ENCODE peak calls at places on chromosomes 7 and 10, in six cellular contexts. One of them, this sample, is unnamed.

GRCh38 chr10:118753331-118753730 is 1.4 kb downstream of the CACUL1 start:
- DNase-seq in K562: no peak
- DNase-seq in A549: no peak
- DNase-seq in SK-N-SH: no peak
- DNase-seq in HepG2: no peak
- DNase-seq in GM12878: no peak
- DNase-seq in this sample: no peak

GRCh38 chr7:48091506-48092433 is 2.7 kb downstream of the UPP1 start:
- DNase-seq in K562: no peak
- DNase-seq in A549: no peak
- DNase-seq in SK-N-SH: no peak
- DNase-seq in HepG2: no peak
- DNase-seq in GM12878: no peak
- DNase-seq in this sample: peak

GRCh38 chr10:95097805-95098204 is 28.5 kb upstream of the CYP2C8 start:
- DNase-seq in K562: no peak
- DNase-seq in A549: no peak
- DNase-seq in SK-N-SH: no peak
- DNase-seq in HepG2: peak
- DNase-seq in GM12878: no peak
- DNase-seq in this sample: no peak

GRCh38 chr7:157909370-157909769 is 572.6 kb downstream of the DNAJB6 start:
- DNase-seq in K562: no peak
- DNase-seq in A549: no peak
- DNase-seq in SK-N-SH: no peak
- DNase-seq in HepG2: no peak
- DNase-seq in GM12878: no peak
- DNase-seq in this sample: no peak

GRCh38 chr7:140674356-140674800 is 1.6 kb downstream of the ADCK2 start:
- DNase-seq in K562: no peak
- DNase-seq in A549: no peak
- DNase-seq in SK-N-SH: no peak
- DNase-seq in HepG2: no peak
- DNase-seq in GM12878: no peak
- DNase-seq in this sample: no peak

GRCh38 chr10:107544706-107545520 is 380.4 kb upstream of the SORCS1 start:
- DNase-seq in K562: no peak
- DNase-seq in A549: no peak
- DNase-seq in SK-N-SH: peak
- DNase-seq in HepG2: no peak
- DNase-seq in GM12878: no peak
- DNase-seq in this sample: no peak

GRCh38 chr7:52842192-52842900 is 193.1 kb upstream of the POM121L12 start:
- DNase-seq in K562: no peak
- DNase-seq in A549: no peak
- DNase-seq in SK-N-SH: peak
- DNase-seq in HepG2: no peak
- DNase-seq in GM12878: no peak
- DNase-seq in this sample: no peak

GRCh38 chr10:130696870-130697269 is 560.7 kb downstream of the GLRX3 start:
- DNase-seq in K562: no peak
- DNase-seq in A549: no peak
- DNase-seq in SK-N-SH: no peak
- DNase-seq in HepG2: no peak
- DNase-seq in GM12878: no peak
- DNase-seq in this sample: no peak

GRCh38 chr10:17058093-17058492 is 71.5 kb downstream of the CUBN start:
- DNase-seq in K562: no peak
- DNase-seq in A549: no peak
- DNase-seq in SK-N-SH: no peak
- DNase-seq in HepG2: no peak
- DNase-seq in GM12878: no peak
- DNase-seq in this sample: no peak

GRCh38 chr7:127886248-127886647 is 145.0 kb downstream of the LRRC4 start:
- DNase-seq in K562: no peak
- DNase-seq in A549: no peak
- DNase-seq in SK-N-SH: no peak
- DNase-seq in HepG2: no peak
- DNase-seq in GM12878: no peak
- DNase-seq in this sample: no peak

GRCh38 chr7:4792537-4793126 is 17.2 kb downstream of the AP5Z1 start:
- DNase-seq in K562: no peak
- DNase-seq in A549: no peak
- DNase-seq in SK-N-SH: no peak
- DNase-seq in HepG2: no peak
- DNase-seq in GM12878: no peak
- DNase-seq in this sample: no peak

GRCh38 chr10:33900591-33900990 is 566.1 kb upstream of the NRP1 start:
- DNase-seq in K562: no peak
- DNase-seq in A549: no peak
- DNase-seq in SK-N-SH: no peak
- DNase-seq in HepG2: no peak
- DNase-seq in GM12878: no peak
- DNase-seq in this sample: no peak

GRCh38 chr10:23344251-23344841 is at the start of gene C10orf67:
- DNase-seq in K562: no peak
- DNase-seq in A549: peak
- DNase-seq in SK-N-SH: peak
- DNase-seq in HepG2: no peak
- DNase-seq in GM12878: no peak
- DNase-seq in this sample: peak

GRCh38 chr10:72238392-72239175 is 22.5 kb upstream of the ASCC1 start:
- DNase-seq in K562: no peak
- DNase-seq in A549: no peak
- DNase-seq in SK-N-SH: no peak
- DNase-seq in HepG2: no peak
- DNase-seq in GM12878: no peak
- DNase-seq in this sample: no peak

GRCh38 chr10:5442056-5442989 is 30.0 kb downstream of the NET1 start:
- DNase-seq in K562: peak
- DNase-seq in A549: peak
- DNase-seq in SK-N-SH: peak
- DNase-seq in HepG2: peak
- DNase-seq in GM12878: no peak
- DNase-seq in this sample: no peak

GRCh38 chr7:50837965-50838364 is 55.3 kb upstream of the GRB10 start:
- DNase-seq in K562: no peak
- DNase-seq in A549: peak
- DNase-seq in SK-N-SH: no peak
- DNase-seq in HepG2: peak
- DNase-seq in GM12878: no peak
- DNase-seq in this sample: no peak

GRCh38 chr10:119293368-119293767 is 86.0 kb downstream of the GRK5 start:
- DNase-seq in K562: no peak
- DNase-seq in A549: no peak
- DNase-seq in SK-N-SH: no peak
- DNase-seq in HepG2: no peak
- DNase-seq in GM12878: no peak
- DNase-seq in this sample: no peak

GRCh38 chr10:127649642-127650041 is 87.3 kb upstream of the FOXI2 start:
- DNase-seq in K562: no peak
- DNase-seq in A549: peak
- DNase-seq in SK-N-SH: peak
- DNase-seq in HepG2: peak
- DNase-seq in GM12878: no peak
- DNase-seq in this sample: peak

GRCh38 chr7:151244156-151244870 is 4.2 kb downstream of the SMARCD3 start:
- DNase-seq in K562: peak
- DNase-seq in A549: peak
- DNase-seq in SK-N-SH: peak
- DNase-seq in HepG2: no peak
- DNase-seq in GM12878: peak
- DNase-seq in this sample: no peak

GRCh38 chr10:132878091-132878729 is 64.2 kb downstream of the CFAP46 start:
- DNase-seq in K562: no peak
- DNase-seq in A549: no peak
- DNase-seq in SK-N-SH: no peak
- DNase-seq in HepG2: no peak
- DNase-seq in GM12878: no peak
- DNase-seq in this sample: no peak

GRCh38 chr7:77989981-77990566 is 191.5 kb downstream of the PHTF2 start:
- DNase-seq in K562: peak
- DNase-seq in A549: peak
- DNase-seq in SK-N-SH: no peak
- DNase-seq in HepG2: no peak
- DNase-seq in GM12878: no peak
- DNase-seq in this sample: no peak

GRCh38 chr10:113093188-113094113 is 143.4 kb downstream of the TCF7L2 start:
- DNase-seq in K562: no peak
- DNase-seq in A549: peak
- DNase-seq in SK-N-SH: no peak
- DNase-seq in HepG2: peak
- DNase-seq in GM12878: peak
- DNase-seq in this sample: no peak

GRCh38 chr7:105046414-105046813 is 32.4 kb downstream of the KMT2E start:
- DNase-seq in K562: no peak
- DNase-seq in A549: no peak
- DNase-seq in SK-N-SH: no peak
- DNase-seq in HepG2: no peak
- DNase-seq in GM12878: no peak
- DNase-seq in this sample: no peak

GRCh38 chr10:101346177-101346576 is 7.8 kb upstream of the BTRC start:
- DNase-seq in K562: no peak
- DNase-seq in A549: no peak
- DNase-seq in SK-N-SH: no peak
- DNase-seq in HepG2: no peak
- DNase-seq in GM12878: no peak
- DNase-seq in this sample: no peak

GRCh38 chr10:19847321-19847720 is 31.1 kb downstream of the PLXDC2 start:
- DNase-seq in K562: no peak
- DNase-seq in A549: no peak
- DNase-seq in SK-N-SH: no peak
- DNase-seq in HepG2: no peak
- DNase-seq in GM12878: no peak
- DNase-seq in this sample: no peak

GRCh38 chr7:44162179-44162578 is 21.0 kb upstream of the MYL7 start:
- DNase-seq in K562: no peak
- DNase-seq in A549: no peak
- DNase-seq in SK-N-SH: no peak
- DNase-seq in HepG2: no peak
- DNase-seq in GM12878: no peak
- DNase-seq in this sample: no peak

GRCh38 chr7:55026867-55027490 is 8.2 kb downstream of the EGFR start:
- DNase-seq in K562: no peak
- DNase-seq in A549: no peak
- DNase-seq in SK-N-SH: no peak
- DNase-seq in HepG2: no peak
- DNase-seq in GM12878: no peak
- DNase-seq in this sample: no peak

GRCh38 chr7:158613481-158613880 is 25.9 kb upstream of the PTPRN2 start:
- DNase-seq in K562: no peak
- DNase-seq in A549: no peak
- DNase-seq in SK-N-SH: no peak
- DNase-seq in HepG2: no peak
- DNase-seq in GM12878: peak
- DNase-seq in this sample: no peak

GRCh38 chr7:140229591-140230516 is 53.1 kb upstream of the KDM7A start:
- DNase-seq in K562: no peak
- DNase-seq in A549: no peak
- DNase-seq in SK-N-SH: no peak
- DNase-seq in HepG2: peak
- DNase-seq in GM12878: no peak
- DNase-seq in this sample: peak

DNA sequence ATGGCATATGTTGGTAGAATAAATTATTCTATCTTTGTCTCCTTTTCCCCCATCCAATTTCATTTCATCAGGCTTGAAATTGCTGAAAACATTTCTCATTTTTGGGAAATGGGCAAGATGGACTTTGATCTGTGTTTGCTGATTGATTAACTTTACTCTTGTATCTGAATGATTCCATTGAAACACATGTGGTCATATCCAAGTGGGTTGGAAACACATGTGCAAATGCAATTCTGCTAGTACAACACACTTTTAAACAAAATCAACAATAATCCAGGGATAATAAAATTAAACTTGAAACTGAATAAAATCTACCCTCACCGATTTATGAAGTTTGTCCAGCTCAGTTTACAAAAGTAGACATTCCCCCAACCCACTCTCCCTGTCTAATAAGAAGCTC is 96.9 kb downstream of the EPDR1 start:
- DNase-seq in K562: no peak
- DNase-seq in A549: no peak
- DNase-seq in SK-N-SH: no peak
- DNase-seq in HepG2: no peak
- DNase-seq in GM12878: no peak
- DNase-seq in this sample: no peak
- TF ChIP-seq CHD2 in K562: no peak
- TF ChIP-seq CHD2 in A549: no peak
- TF ChIP-seq CHD2 in SK-N-SH: no peak
- TF ChIP-seq CHD2 in HepG2: no peak
- TF ChIP-seq CHD2 in GM12878: no peak
- TF ChIP-seq CHD2 in this sample: no peak

GRCh38 chr10:125002423-125003145 is 60.7 kb downstream of the ZRANB1 start:
- DNase-seq in K562: no peak
- DNase-seq in A549: no peak
- DNase-seq in SK-N-SH: peak
- DNase-seq in HepG2: no peak
- DNase-seq in GM12878: no peak
- DNase-seq in this sample: no peak
- TF ChIP-seq CHD2 in K562: no peak
- TF ChIP-seq CHD2 in A549: no peak
- TF ChIP-seq CHD2 in SK-N-SH: no peak
- TF ChIP-seq CHD2 in HepG2: no peak
- TF ChIP-seq CHD2 in GM12878: no peak
- TF ChIP-seq CHD2 in this sample: no peak

GRCh38 chr7:135993950-135994349 is 16.8 kb upstream of the MTPN start:
- DNase-seq in K562: no peak
- DNase-seq in A549: no peak
- DNase-seq in SK-N-SH: no peak
- DNase-seq in HepG2: no peak
- DNase-seq in GM12878: no peak
- DNase-seq in this sample: no peak
- TF ChIP-seq CHD2 in K562: no peak
- TF ChIP-seq CHD2 in A549: no peak
- TF ChIP-seq CHD2 in SK-N-SH: no peak
- TF ChIP-seq CHD2 in HepG2: no peak
- TF ChIP-seq CHD2 in GM12878: no peak
- TF ChIP-seq CHD2 in this sample: no peak

GRCh38 chr10:124717911-124718734 is 26.1 kb downstream of the FAM53B start:
- DNase-seq in K562: peak
- DNase-seq in A549: no peak
- DNase-seq in SK-N-SH: no peak
- DNase-seq in HepG2: no peak
- DNase-seq in GM12878: peak
- DNase-seq in this sample: no peak
- TF ChIP-seq CHD2 in K562: no peak
- TF ChIP-seq CHD2 in A549: no peak
- TF ChIP-seq CHD2 in SK-N-SH: no peak
- TF ChIP-seq CHD2 in HepG2: no peak
- TF ChIP-seq CHD2 in GM12878: peak
- TF ChIP-seq CHD2 in this sample: no peak

DNA sequence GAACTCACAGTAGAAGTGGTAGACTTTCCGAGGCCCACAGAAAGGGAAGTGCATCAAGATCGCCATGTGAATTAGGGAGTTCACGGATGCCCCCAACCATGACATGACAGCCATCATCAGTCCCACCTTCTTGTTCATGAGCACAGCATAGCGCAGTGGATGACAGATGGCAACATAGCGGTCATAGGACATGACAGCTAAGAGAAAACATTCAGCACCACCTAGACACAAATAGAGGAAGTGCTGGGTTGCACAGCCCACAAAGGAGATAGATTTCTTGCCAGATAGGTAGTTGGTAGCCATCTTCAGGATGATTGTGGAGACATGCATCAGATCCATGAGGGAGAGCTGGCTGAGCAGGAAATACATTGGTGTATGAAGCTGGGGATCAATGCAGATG is 342 bp downstream of the OR2AE1 start:
- DNase-seq in K562: no peak
- DNase-seq in A549: peak
- DNase-seq in SK-N-SH: no peak
- DNase-seq in HepG2: no peak
- DNase-seq in GM12878: no peak
- DNase-seq in this sample: no peak
- TF ChIP-seq CHD2 in K562: no peak
- TF ChIP-seq CHD2 in A549: no peak
- TF ChIP-seq CHD2 in SK-N-SH: no peak
- TF ChIP-seq CHD2 in HepG2: no peak
- TF ChIP-seq CHD2 in GM12878: no peak
- TF ChIP-seq CHD2 in this sample: no peak

This sample was measured in H1.